ENCODE peak calls at places on chromosomes 7 and 10, in four cellular contexts. Q is nephron progenitor cell, S is NB4, X is H1. K is an unnamed sample.

GRCh38 chr10:78015546-78015945 is 13.8 kb downstream of the POLR3A start:
- DNase-seq in Q (no peak), S (no peak), X (no peak), K (no peak)

GRCh38 chr7:12401538-12402364 is 1.9 kb downstream of the VWDE start:
- DNase-seq in Q (no peak), S (no peak), X (no peak), K (no peak)

GRCh38 chr10:132757171-132757570 is 28.8 kb downstream of the NKX6-2 start:
- DNase-seq in Q (no peak), S (no peak), X (no peak), K (no peak)

GRCh38 chr10:116673866-116674265 is 53.1 kb downstream of the PNLIPRP2 start:
- DNase-seq in Q (no peak), S (no peak), X (no peak), K (no peak)

GRCh38 chr10:132690401-132690800 is 95.5 kb downstream of the NKX6-2 start:
- DNase-seq in Q (no peak), S (no peak), X (no peak), K (no peak)

GRCh38 chr7:47942132-47942531 is 6.1 kb downstream of the PKD1L1 start:
- DNase-seq in Q (no peak), S (no peak), X (no peak), K (no peak)

GRCh38 chr10:89398003-89398749 is 5.8 kb downstream of the IFIT1 start:
- DNase-seq in Q (no peak), S (no peak), X (no peak), K (no peak)

GRCh38 chr7:105277341-105277740 is 111.4 kb downstream of the SRPK2 start:
- DNase-seq in Q (no peak), S (no peak), X (no peak), K (no peak)

GRCh38 chr7:73683916-73684693 is 708 bp downstream of the BUD23 start:
- DNase-seq in Q (no peak), S (no peak), X (no peak), K (no peak)

GRCh38 chr7:31497501-31497900 is 16.4 kb upstream of the ITPRID1 start:
- DNase-seq in Q (no peak), S (no peak), X (no peak), K (no peak)

GRCh38 chr7:30845426-30846135 is 66.1 kb upstream of the AQP1 start:
- DNase-seq in Q (no peak), S (no peak), X (no peak), K (no peak)

GRCh38 chr10:132492323-132493035 is 45.1 kb upstream of the INPP5A start:
- DNase-seq in Q (no peak), S (no peak), X (no peak), K (no peak)

K was measured in CD8-positive, alpha-beta memory T cell.